ENCODE peak calls at places on chromosome 20, in four cellular contexts. One of them, this sample, is unnamed.

GRCh38 chr20:14860410-14860814 is 523.0 kb upstream of the FLRT3 start:
- DNase-seq in HCT116: no peak
- DNase-seq in K562: no peak
- DNase-seq in HepG2: peak
- DNase-seq in this sample: no peak

GRCh38 chr20:846894-847278 is 13.4 kb downstream of the FAM110A start:
- DNase-seq in HCT116: no peak
- DNase-seq in K562: no peak
- DNase-seq in HepG2: no peak
- DNase-seq in this sample: no peak

GRCh38 chr20:49346682-49347081 is 68.8 kb upstream of the ZNFX1 start:
- DNase-seq in K562: no peak
- DNase-seq in HCT116: no peak
- DNase-seq in HepG2: no peak
- DNase-seq in this sample: no peak

GRCh38 chr20:60718743-60719142 is 533.3 kb upstream of the CDH4 start:
- DNase-seq in K562: peak
- DNase-seq in HepG2: no peak
- DNase-seq in HCT116: no peak
- DNase-seq in this sample: no peak

GRCh38 chr20:48285656-48286055 is 500.4 kb upstream of the SULF2 start:
- DNase-seq in HepG2: peak
- DNase-seq in HCT116: no peak
- DNase-seq in K562: no peak
- DNase-seq in this sample: no peak

GRCh38 chr20:7836076-7836475 is 104.2 kb downstream of the HAO1 start:
- DNase-seq in HCT116: no peak
- DNase-seq in K562: no peak
- DNase-seq in HepG2: no peak
- DNase-seq in this sample: no peak

GRCh38 chr20:40941023-40941655 is 87.5 kb upstream of the TOP1 start:
- DNase-seq in K562: no peak
- DNase-seq in HepG2: no peak
- DNase-seq in HCT116: no peak
- DNase-seq in this sample: no peak

GRCh38 chr20:53943522-53944291 is 126.7 kb downstream of the BCAS1 start:
- DNase-seq in K562: peak
- DNase-seq in HCT116: no peak
- DNase-seq in HepG2: peak
- DNase-seq in this sample: no peak

GRCh38 chr20:57322476-57322875 is 7.1 kb upstream of the SPO11 start:
- DNase-seq in HepG2: no peak
- DNase-seq in HCT116: no peak
- DNase-seq in K562: no peak
- DNase-seq in this sample: no peak

GRCh38 chr20:3759316-3759715 is 8.2 kb downstream of the ADISSP start:
- DNase-seq in HCT116: no peak
- DNase-seq in K562: no peak
- DNase-seq in HepG2: no peak
- DNase-seq in this sample: no peak

GRCh38 chr20:63572788-63573738 is 976 bp downstream of the HELZ2 start:
- DNase-seq in K562: peak
- DNase-seq in HCT116: no peak
- DNase-seq in HepG2: peak
- DNase-seq in this sample: no peak

GRCh38 chr20:4134861-4135379 is 119.6 kb upstream of the RNF24 start:
- DNase-seq in HepG2: no peak
- DNase-seq in HCT116: no peak
- DNase-seq in K562: no peak
- DNase-seq in this sample: no peak

GRCh38 chr20:41125530-41126457 is 11.5 kb upstream of the PLCG1 start:
- DNase-seq in HepG2: no peak
- DNase-seq in HCT116: no peak
- DNase-seq in K562: no peak
- DNase-seq in this sample: no peak

GRCh38 chr20:12605751-12606150 is 403.0 kb upstream of the SPTLC3 start:
- DNase-seq in HepG2: no peak
- DNase-seq in K562: no peak
- DNase-seq in HCT116: no peak
- DNase-seq in this sample: no peak

GRCh38 chr20:45798935-45799642 is 7.3 kb downstream of the DNTTIP1 start:
- DNase-seq in HepG2: peak
- DNase-seq in K562: peak
- DNase-seq in HCT116: no peak
- DNase-seq in this sample: no peak

GRCh38 chr20:18645196-18645745 is 57.4 kb downstream of the DTD1 start:
- DNase-seq in K562: no peak
- DNase-seq in HCT116: no peak
- DNase-seq in HepG2: no peak
- DNase-seq in this sample: no peak

GRCh38 chr20:41309817-41310216 is 7.7 kb downstream of the ZHX3 start:
- DNase-seq in HCT116: no peak
- DNase-seq in K562: no peak
- DNase-seq in HepG2: no peak
- DNase-seq in this sample: no peak

GRCh38 chr20:14979472-14979986 is 642.1 kb upstream of the FLRT3 start:
- DNase-seq in HepG2: peak
- DNase-seq in K562: no peak
- DNase-seq in HCT116: no peak
- DNase-seq in this sample: no peak

GRCh38 chr20:19841740-19842139 is 83.7 kb downstream of the RIN2 start:
- DNase-seq in K562: no peak
- DNase-seq in HepG2: no peak
- DNase-seq in HCT116: no peak
- DNase-seq in this sample: no peak

GRCh38 chr20:48846516-48847492 is 19.0 kb upstream of the PREX1 start:
- DNase-seq in HepG2: no peak
- DNase-seq in K562: peak
- DNase-seq in HCT116: no peak
- DNase-seq in this sample: no peak

GRCh38 chr20:5221078-5221430 is 94.2 kb downstream of the CDS2 start:
- DNase-seq in HCT116: no peak
- DNase-seq in HepG2: no peak
- DNase-seq in K562: no peak
- DNase-seq in this sample: no peak

GRCh38 chr20:31923388-31924271 is 28.2 kb downstream of the PDRG1 start:
- DNase-seq in K562: no peak
- DNase-seq in HCT116: no peak
- DNase-seq in HepG2: no peak
- DNase-seq in this sample: no peak

GRCh38 chr20:13791562-13792459 is 7.0 kb downstream of the NDUFAF5 start:
- DNase-seq in K562: no peak
- DNase-seq in HepG2: peak
- DNase-seq in HCT116: no peak
- DNase-seq in this sample: no peak

GRCh38 chr20:50274570-50275430 is 84.2 kb downstream of the CEBPB start:
- DNase-seq in HCT116: no peak
- DNase-seq in K562: no peak
- DNase-seq in HepG2: peak
- DNase-seq in this sample: no peak

GRCh38 chr20:63011798-63012197 is 5.0 kb upstream of the BHLHE23 start:
- DNase-seq in K562: no peak
- DNase-seq in HepG2: no peak
- DNase-seq in HCT116: no peak
- DNase-seq in this sample: no peak

GRCh38 chr20:49916146-49917002 is 1.0 kb upstream of the SPATA2 start:
- DNase-seq in HepG2: peak
- DNase-seq in K562: peak
- DNase-seq in HCT116: no peak
- DNase-seq in this sample: no peak

GRCh38 chr20:49508435-49509199 is 26.1 kb upstream of the KCNB1 start:
- DNase-seq in HCT116: peak
- DNase-seq in K562: peak
- DNase-seq in HepG2: peak
- DNase-seq in this sample: no peak

GRCh38 chr20:57393321-57394086 is 2.3 kb downstream of the RBM38 start:
- DNase-seq in HCT116: no peak
- DNase-seq in K562: no peak
- DNase-seq in HepG2: no peak
- DNase-seq in this sample: no peak

DNA sequence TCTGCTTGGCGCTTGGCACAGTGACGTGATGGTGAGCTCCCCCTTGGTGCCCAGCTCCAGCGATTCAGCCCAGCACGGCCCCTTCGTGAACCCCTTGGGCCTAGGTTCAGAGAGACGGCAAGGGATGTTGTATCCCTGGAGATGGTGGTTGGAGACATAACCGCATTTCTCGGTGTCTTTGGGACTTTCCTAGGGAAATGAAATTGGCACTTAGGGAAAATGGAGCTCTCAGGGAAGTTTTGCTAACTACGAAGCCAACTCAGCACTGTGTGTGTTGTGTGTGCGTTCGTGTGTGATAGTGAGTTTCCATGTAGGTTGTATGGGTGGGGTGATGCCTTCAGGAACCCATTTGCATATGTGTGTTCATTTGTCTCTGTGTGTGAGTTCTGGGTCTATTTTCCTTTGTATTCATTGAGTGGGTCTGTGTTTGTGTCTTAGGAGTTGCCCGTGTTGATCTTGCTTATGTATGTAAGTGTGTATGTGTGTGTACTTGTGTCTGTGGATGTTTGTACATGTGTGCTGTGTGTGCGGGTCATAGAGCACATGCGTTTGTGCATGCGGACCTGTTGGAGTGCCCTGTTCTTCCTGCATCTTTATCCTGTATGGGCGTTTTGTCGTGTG is 46.4 kb downstream of the HNF4A start:
- DNase-seq in HCT116: no peak
- DNase-seq in HepG2: no peak
- DNase-seq in K562: no peak
- DNase-seq in this sample: no peak
- H3K4me3 ChIP-seq in HCT116: no peak
- H3K4me3 ChIP-seq in HepG2: peak
- H3K4me3 ChIP-seq in K562: no peak
- H3K4me3 ChIP-seq in this sample: no peak

GRCh38 chr20:21505810-21506530 is 7.9 kb downstream of the NKX2-2 start:
- DNase-seq in HepG2: no peak
- DNase-seq in K562: peak
- DNase-seq in HCT116: peak
- DNase-seq in this sample: no peak
- TF ChIP-seq TCF7L2 in HepG2: no peak
- TF ChIP-seq TCF7L2 in K562: no peak
- TF ChIP-seq TCF7L2 in HCT116: no peak
- TF ChIP-seq TCF7L2 in this sample: no peak

DNA sequence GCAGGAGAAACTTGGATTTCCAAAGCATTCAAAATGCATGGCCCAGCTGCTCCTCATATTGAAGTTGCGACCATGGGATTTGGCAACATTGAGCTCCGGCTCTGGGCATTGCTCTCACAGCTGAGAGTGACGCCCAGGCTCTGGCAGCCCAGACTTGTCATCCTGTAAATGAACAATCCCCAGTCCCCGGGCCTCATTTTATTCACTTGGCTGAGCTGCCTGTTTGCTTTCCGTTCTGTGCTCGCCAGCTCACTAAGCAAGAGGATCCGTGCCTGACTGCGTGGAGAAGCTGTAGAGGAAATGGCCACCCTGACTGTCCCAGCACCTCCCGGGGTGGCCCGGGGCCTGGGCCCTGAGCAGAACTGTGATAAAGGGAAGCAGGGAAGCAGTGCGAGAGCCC is 119.5 kb upstream of the CD93 start:
- DNase-seq in HCT116: no peak
- DNase-seq in K562: no peak
- DNase-seq in HepG2: no peak
- DNase-seq in this sample: no peak
- TF ChIP-seq POLR2AphosphoS5 in HCT116: no peak
- TF ChIP-seq POLR2AphosphoS5 in K562: no peak
- TF ChIP-seq POLR2AphosphoS5 in HepG2: no peak
- TF ChIP-seq POLR2AphosphoS5 in this sample: no peak

DNA sequence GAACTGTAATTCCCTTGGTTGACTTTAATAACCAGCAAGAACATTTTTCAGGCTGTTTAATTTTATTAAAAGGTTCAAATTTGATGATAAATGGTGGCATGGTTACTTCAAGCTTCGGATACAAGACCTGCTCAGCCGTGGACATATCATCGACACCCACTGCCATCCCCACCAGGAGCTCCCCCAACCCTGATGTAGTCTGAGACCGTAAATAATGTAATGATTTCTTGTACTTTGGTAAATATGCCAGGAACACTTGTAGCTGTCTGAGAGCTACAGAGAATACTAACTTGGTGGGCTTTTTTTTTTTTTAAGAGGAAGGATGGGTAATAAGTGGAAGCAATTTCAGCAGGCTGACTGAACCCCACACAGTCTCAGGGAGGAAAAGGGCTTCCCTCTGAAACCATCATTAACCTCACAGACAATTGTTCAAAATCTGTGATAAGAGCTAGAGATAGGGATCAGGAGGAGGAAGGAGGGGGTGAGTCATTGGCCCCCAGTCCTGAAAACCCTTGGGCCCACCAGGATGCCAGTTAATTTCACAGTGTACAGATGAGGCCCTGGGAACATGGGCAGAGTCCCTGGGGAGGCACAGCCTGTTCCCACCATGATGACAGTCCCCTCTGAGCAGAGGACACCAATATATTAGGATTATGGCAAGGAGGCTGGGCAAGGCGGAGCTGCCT is 56.0 kb downstream of the APCDD1L start:
- DNase-seq in HCT116: no peak
- DNase-seq in HepG2: no peak
- DNase-seq in K562: no peak
- DNase-seq in this sample: no peak
- H3K4me3 ChIP-seq in HCT116: no peak
- H3K4me3 ChIP-seq in HepG2: no peak
- H3K4me3 ChIP-seq in K562: no peak
- H3K4me3 ChIP-seq in this sample: no peak

This sample was measured in Panc1.